ENCODE peak calls at places on chromosomes 5 and 9, in six cellular contexts. One of them, this sample, is unnamed.

GRCh38 chr5:10828241-10828640 is 67.2 kb upstream of the DAP start:
- DNase-seq in stomach: no peak
- DNase-seq in body of pancreas: no peak
- DNase-seq in pancreas: no peak
- DNase-seq in dorsolateral prefrontal cortex: no peak
- DNase-seq in heart right ventricle: no peak
- DNase-seq in this sample: no peak

GRCh38 chr9:132486706-132487350 is 76.8 kb downstream of the CFAP77 start:
- DNase-seq in stomach: no peak
- DNase-seq in body of pancreas: no peak
- DNase-seq in pancreas: no peak
- DNase-seq in dorsolateral prefrontal cortex: no peak
- DNase-seq in heart right ventricle: no peak
- DNase-seq in this sample: no peak

GRCh38 chr9:76352026-76352620 is 42.1 kb downstream of the RFK start:
- DNase-seq in stomach: no peak
- DNase-seq in body of pancreas: no peak
- DNase-seq in pancreas: no peak
- DNase-seq in dorsolateral prefrontal cortex: no peak
- DNase-seq in heart right ventricle: no peak
- DNase-seq in this sample: no peak

GRCh38 chr5:137605377-137605776 is 106.3 kb upstream of the SPOCK1 start:
- DNase-seq in stomach: no peak
- DNase-seq in body of pancreas: no peak
- DNase-seq in pancreas: no peak
- DNase-seq in dorsolateral prefrontal cortex: no peak
- DNase-seq in heart right ventricle: no peak
- DNase-seq in this sample: no peak

GRCh38 chr5:83102581-83102980 is 25.2 kb downstream of the XRCC4 start:
- DNase-seq in stomach: no peak
- DNase-seq in body of pancreas: no peak
- DNase-seq in pancreas: no peak
- DNase-seq in dorsolateral prefrontal cortex: no peak
- DNase-seq in heart right ventricle: no peak
- DNase-seq in this sample: no peak

GRCh38 chr5:63125862-63126261 is 547.2 kb downstream of the LRRC70 start:
- DNase-seq in stomach: no peak
- DNase-seq in body of pancreas: no peak
- DNase-seq in pancreas: no peak
- DNase-seq in dorsolateral prefrontal cortex: no peak
- DNase-seq in heart right ventricle: no peak
- DNase-seq in this sample: no peak

GRCh38 chr5:16304846-16305245 is 125.3 kb upstream of the MARCHF11 start:
- DNase-seq in stomach: no peak
- DNase-seq in body of pancreas: no peak
- DNase-seq in pancreas: no peak
- DNase-seq in dorsolateral prefrontal cortex: no peak
- DNase-seq in heart right ventricle: no peak
- DNase-seq in this sample: no peak

GRCh38 chr5:73801736-73802135 is 175.7 kb downstream of the ARHGEF28 start:
- DNase-seq in stomach: no peak
- DNase-seq in body of pancreas: no peak
- DNase-seq in pancreas: no peak
- DNase-seq in dorsolateral prefrontal cortex: no peak
- DNase-seq in heart right ventricle: no peak
- DNase-seq in this sample: no peak

GRCh38 chr5:125311743-125312142 is 565.3 kb upstream of the ZNF608 start:
- DNase-seq in stomach: no peak
- DNase-seq in body of pancreas: no peak
- DNase-seq in pancreas: no peak
- DNase-seq in dorsolateral prefrontal cortex: no peak
- DNase-seq in heart right ventricle: no peak
- DNase-seq in this sample: no peak

GRCh38 chr5:127863610-127864395 is 160.6 kb downstream of the CCDC192 start:
- DNase-seq in stomach: no peak
- DNase-seq in body of pancreas: no peak
- DNase-seq in pancreas: no peak
- DNase-seq in dorsolateral prefrontal cortex: no peak
- DNase-seq in heart right ventricle: no peak
- DNase-seq in this sample: no peak

GRCh38 chr5:72649449-72649848 is 142.2 kb upstream of the ZNF366 start:
- DNase-seq in stomach: no peak
- DNase-seq in body of pancreas: no peak
- DNase-seq in pancreas: no peak
- DNase-seq in dorsolateral prefrontal cortex: no peak
- DNase-seq in heart right ventricle: no peak
- DNase-seq in this sample: no peak

GRCh38 chr9:71079451-71079850 is 42.0 kb downstream of the TRPM3 start:
- DNase-seq in stomach: no peak
- DNase-seq in body of pancreas: no peak
- DNase-seq in pancreas: no peak
- DNase-seq in dorsolateral prefrontal cortex: no peak
- DNase-seq in heart right ventricle: no peak
- DNase-seq in this sample: no peak

GRCh38 chr9:529721-530120 is 311.8 kb upstream of the DMRT1 start:
- DNase-seq in stomach: no peak
- DNase-seq in body of pancreas: no peak
- DNase-seq in pancreas: no peak
- DNase-seq in dorsolateral prefrontal cortex: no peak
- DNase-seq in heart right ventricle: no peak
- DNase-seq in this sample: no peak

GRCh38 chr5:80143491-80143890 is 108.3 kb downstream of the THBS4 start:
- DNase-seq in stomach: no peak
- DNase-seq in body of pancreas: no peak
- DNase-seq in pancreas: no peak
- DNase-seq in dorsolateral prefrontal cortex: no peak
- DNase-seq in heart right ventricle: no peak
- DNase-seq in this sample: no peak

GRCh38 chr5:35990524-35990923 is 666 bp downstream of the UGT3A1 start:
- DNase-seq in stomach: no peak
- DNase-seq in body of pancreas: no peak
- DNase-seq in pancreas: no peak
- DNase-seq in dorsolateral prefrontal cortex: no peak
- DNase-seq in heart right ventricle: no peak
- DNase-seq in this sample: no peak

GRCh38 chr9:72579880-72580570 is 58.6 kb downstream of the TMC1 start:
- DNase-seq in stomach: no peak
- DNase-seq in body of pancreas: no peak
- DNase-seq in pancreas: no peak
- DNase-seq in dorsolateral prefrontal cortex: no peak
- DNase-seq in heart right ventricle: no peak
- DNase-seq in this sample: no peak

GRCh38 chr5:157290981-157291711 is 25.2 kb downstream of the CYFIP2 start:
- DNase-seq in stomach: peak; percentile 51
- DNase-seq in body of pancreas: peak; percentile 54
- DNase-seq in pancreas: no peak
- DNase-seq in dorsolateral prefrontal cortex: no peak
- DNase-seq in heart right ventricle: no peak
- DNase-seq in this sample: no peak

GRCh38 chr9:3180696-3181048 is 336.8 kb upstream of the PUM3 start:
- DNase-seq in stomach: no peak
- DNase-seq in body of pancreas: no peak
- DNase-seq in pancreas: no peak
- DNase-seq in dorsolateral prefrontal cortex: no peak
- DNase-seq in heart right ventricle: no peak
- DNase-seq in this sample: no peak

GRCh38 chr5:145937432-145938250 is 1.3 kb downstream of the SH3RF2 start:
- DNase-seq in stomach: peak; percentile 38
- DNase-seq in body of pancreas: peak; percentile 38
- DNase-seq in pancreas: peak; percentile 74
- DNase-seq in dorsolateral prefrontal cortex: no peak
- DNase-seq in heart right ventricle: no peak
- DNase-seq in this sample: no peak

GRCh38 chr5:4802044-4802443 is 338.1 kb upstream of the ADAMTS16 start:
- DNase-seq in stomach: no peak
- DNase-seq in body of pancreas: no peak
- DNase-seq in pancreas: no peak
- DNase-seq in dorsolateral prefrontal cortex: no peak
- DNase-seq in heart right ventricle: no peak
- DNase-seq in this sample: no peak

GRCh38 chr5:145466533-145466932 is 368.6 kb downstream of the PRELID2 start:
- DNase-seq in stomach: no peak
- DNase-seq in body of pancreas: no peak
- DNase-seq in pancreas: no peak
- DNase-seq in dorsolateral prefrontal cortex: no peak
- DNase-seq in heart right ventricle: no peak
- DNase-seq in this sample: no peak

GRCh38 chr9:138016406-138017187 is 139.0 kb downstream of the CACNA1B start:
- DNase-seq in stomach: no peak
- DNase-seq in body of pancreas: no peak
- DNase-seq in pancreas: no peak
- DNase-seq in dorsolateral prefrontal cortex: no peak
- DNase-seq in heart right ventricle: no peak
- DNase-seq in this sample: no peak

GRCh38 chr5:87074934-87075541 is 192.6 kb upstream of the RASA1 start:
- DNase-seq in stomach: no peak
- DNase-seq in body of pancreas: no peak
- DNase-seq in pancreas: no peak
- DNase-seq in dorsolateral prefrontal cortex: no peak
- DNase-seq in heart right ventricle: no peak
- DNase-seq in this sample: no peak

GRCh38 chr9:126886194-126886830 is 25.9 kb downstream of the ZBTB34 start:
- DNase-seq in stomach: no peak
- DNase-seq in body of pancreas: no peak
- DNase-seq in pancreas: no peak
- DNase-seq in dorsolateral prefrontal cortex: no peak
- DNase-seq in heart right ventricle: no peak
- DNase-seq in this sample: no peak

GRCh38 chr9:100595391-100596199 is 17.7 kb downstream of the CAVIN4 start:
- DNase-seq in stomach: no peak
- DNase-seq in body of pancreas: peak; percentile 26
- DNase-seq in pancreas: no peak
- DNase-seq in dorsolateral prefrontal cortex: no peak
- DNase-seq in heart right ventricle: peak; percentile 55
- DNase-seq in this sample: no peak

GRCh38 chr9:99360026-99360425 is 137.9 kb downstream of the SEC61B start:
- DNase-seq in stomach: no peak
- DNase-seq in body of pancreas: no peak
- DNase-seq in pancreas: no peak
- DNase-seq in dorsolateral prefrontal cortex: no peak
- DNase-seq in heart right ventricle: no peak
- DNase-seq in this sample: no peak

GRCh38 chr9:137191245-137191644 is 2.8 kb downstream of the SSNA1 start:
- DNase-seq in stomach: no peak
- DNase-seq in body of pancreas: no peak
- DNase-seq in pancreas: no peak
- DNase-seq in dorsolateral prefrontal cortex: no peak
- DNase-seq in heart right ventricle: no peak
- DNase-seq in this sample: no peak

GRCh38 chr9:126833020-126833419 is 27.4 kb upstream of the ZBTB34 start:
- DNase-seq in stomach: no peak
- DNase-seq in body of pancreas: no peak
- DNase-seq in pancreas: no peak
- DNase-seq in dorsolateral prefrontal cortex: no peak
- DNase-seq in heart right ventricle: no peak
- DNase-seq in this sample: no peak

GRCh38 chr5:65992630-65993029 is 66.3 kb downstream of the ERBIN start:
- DNase-seq in stomach: no peak
- DNase-seq in body of pancreas: no peak
- DNase-seq in pancreas: no peak
- DNase-seq in dorsolateral prefrontal cortex: no peak
- DNase-seq in heart right ventricle: no peak
- DNase-seq in this sample: no peak

GRCh38 chr5:89452081-89452480 is 569.1 kb upstream of the MEF2C start:
- DNase-seq in stomach: no peak
- DNase-seq in body of pancreas: no peak
- DNase-seq in pancreas: no peak
- DNase-seq in dorsolateral prefrontal cortex: no peak
- DNase-seq in heart right ventricle: no peak
- DNase-seq in this sample: no peak

GRCh38 chr9:128946945-128947422 is 419 bp downstream of the DOLK start:
- DNase-seq in stomach: peak; percentile 33
- DNase-seq in body of pancreas: peak; percentile 42
- DNase-seq in pancreas: no peak
- DNase-seq in dorsolateral prefrontal cortex: no peak
- DNase-seq in heart right ventricle: peak; percentile 12
- DNase-seq in this sample: peak; percentile 81

GRCh38 chr5:123813937-123814624 is 302.1 kb downstream of the CSNK1G3 start:
- DNase-seq in stomach: no peak
- DNase-seq in body of pancreas: no peak
- DNase-seq in pancreas: no peak
- DNase-seq in dorsolateral prefrontal cortex: no peak
- DNase-seq in heart right ventricle: no peak
- DNase-seq in this sample: no peak
- H3K27ac ChIP-seq in stomach: no peak overlapping the region
- H3K27ac ChIP-seq in body of pancreas: no peak overlapping the region
- H3K27ac ChIP-seq in pancreas: no peak overlapping the region
- H3K27ac ChIP-seq in dorsolateral prefrontal cortex: peak overlapping the region; percentile 57
- H3K27ac ChIP-seq in heart right ventricle: peak overlapping the region; percentile 57
- H3K27ac ChIP-seq in this sample: no peak overlapping the region

DNA sequence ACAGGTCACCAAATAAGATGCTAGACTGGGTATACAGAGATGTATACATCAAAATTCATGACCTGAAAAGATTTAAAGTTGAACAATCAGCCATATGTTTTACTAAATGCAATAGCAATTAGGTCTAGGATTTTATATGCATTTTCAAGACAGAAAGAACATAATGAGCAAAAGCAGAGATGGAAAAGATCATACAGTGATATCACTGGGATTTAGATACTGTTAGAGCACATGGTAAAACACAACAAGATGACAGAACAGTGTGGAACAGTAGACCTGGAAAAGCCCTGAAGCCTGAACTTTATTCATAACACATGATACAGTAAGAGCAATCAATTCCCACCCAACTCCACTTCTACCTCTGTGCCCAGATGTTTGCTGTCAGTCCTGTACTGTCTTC is 585.9 kb downstream of the PRR16 start:
- DNase-seq in stomach: no peak
- DNase-seq in body of pancreas: no peak
- DNase-seq in pancreas: no peak
- DNase-seq in dorsolateral prefrontal cortex: no peak
- DNase-seq in heart right ventricle: no peak
- DNase-seq in this sample: no peak
- H3K27ac ChIP-seq in stomach: no peak overlapping the region
- H3K27ac ChIP-seq in body of pancreas: no peak overlapping the region
- H3K27ac ChIP-seq in pancreas: no peak overlapping the region
- H3K27ac ChIP-seq in dorsolateral prefrontal cortex: no peak overlapping the region
- H3K27ac ChIP-seq in heart right ventricle: no peak overlapping the region
- H3K27ac ChIP-seq in this sample: no peak overlapping the region

DNA sequence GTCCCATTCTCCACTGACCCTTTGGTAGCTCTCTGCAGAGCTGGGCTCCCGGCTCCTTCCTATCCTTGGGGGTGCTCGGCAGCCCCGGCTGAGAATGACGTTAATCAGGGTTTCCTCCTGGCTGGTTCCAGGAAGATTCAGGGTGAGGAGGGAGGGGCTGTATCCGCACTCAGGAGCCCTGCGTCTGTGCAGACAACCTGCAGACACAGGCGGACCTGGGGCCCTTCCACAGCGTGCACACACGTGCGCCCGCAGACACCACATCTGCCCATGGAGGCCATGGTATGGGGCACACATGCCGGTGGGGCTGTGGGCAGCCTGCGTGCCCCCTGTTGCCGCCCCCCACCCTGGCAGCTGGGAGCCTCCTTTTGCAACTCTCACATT is 66.6 kb upstream of the RNU6ATAC start:
- DNase-seq in stomach: no peak
- DNase-seq in body of pancreas: no peak
- DNase-seq in pancreas: no peak
- DNase-seq in dorsolateral prefrontal cortex: no peak
- DNase-seq in heart right ventricle: no peak
- DNase-seq in this sample: no peak
- H3K27ac ChIP-seq in stomach: peak overlapping the region; percentile 56
- H3K27ac ChIP-seq in body of pancreas: no peak overlapping the region
- H3K27ac ChIP-seq in pancreas: no peak overlapping the region
- H3K27ac ChIP-seq in dorsolateral prefrontal cortex: no peak overlapping the region
- H3K27ac ChIP-seq in heart right ventricle: no peak overlapping the region
- H3K27ac ChIP-seq in this sample: peak overlapping the region; percentile 74

GRCh38 chr9:133804199-133804598 is 66.0 kb upstream of the SARDH start:
- DNase-seq in stomach: no peak
- DNase-seq in body of pancreas: no peak
- DNase-seq in pancreas: no peak
- DNase-seq in dorsolateral prefrontal cortex: no peak
- DNase-seq in heart right ventricle: no peak
- DNase-seq in this sample: no peak
- H3K27ac ChIP-seq in stomach: no peak overlapping the region
- H3K27ac ChIP-seq in body of pancreas: no peak overlapping the region
- H3K27ac ChIP-seq in pancreas: no peak overlapping the region
- H3K27ac ChIP-seq in dorsolateral prefrontal cortex: no peak overlapping the region
- H3K27ac ChIP-seq in heart right ventricle: no peak overlapping the region
- H3K27ac ChIP-seq in this sample: no peak overlapping the region

This sample was measured in coronary artery.